ENCODE peak calls at places on chromosomes 5 and 9, in ten cellular contexts. One of them, this sample, is unnamed.
A peak's percentile ranks its signal among the peaks of the same experiment; 100 is the strongest.

GRCh38 chr9:113577525-113578261 is 114.2 kb downstream of the RGS3 start:
- DNase-seq in uterus: no peak
- DNase-seq in stimulated activated CD8-positive, alpha-beta memory T cell treated with anti-CD3 and anti-CD28 coated beads, Interleukin-4, amount 100 ng/mL, for 1 hour: no peak
- DNase-seq in right atrium auricular region: no peak
- DNase-seq in cardiac fibroblast: no peak
- DNase-seq in stimulated activated CD4-positive, alpha-beta T cell treated with anti-CD3 and anti-CD28 coated beads, Interleukin-12 subunit alpha, Interleukin-12 subunit beta, amount 100 ng/mL, for 24 hours: no peak
- DNase-seq in NCI-H1930: no peak
- DNase-seq in naive thymus-derived CD8-positive, alpha-beta T cell: no peak
- DNase-seq in CD8-positive, alpha-beta T cell: no peak
- DNase-seq in astrocyte of the cerebellum: no peak
- DNase-seq in this sample: no peak

GRCh38 chr9:26357803-26358339 is 534.7 kb downstream of the CAAP1 start:
- DNase-seq in uterus: no peak
- DNase-seq in stimulated activated CD8-positive, alpha-beta memory T cell treated with anti-CD3 and anti-CD28 coated beads, Interleukin-4, amount 100 ng/mL, for 1 hour: no peak
- DNase-seq in right atrium auricular region: no peak
- DNase-seq in cardiac fibroblast: no peak
- DNase-seq in stimulated activated CD4-positive, alpha-beta T cell treated with anti-CD3 and anti-CD28 coated beads, Interleukin-12 subunit alpha, Interleukin-12 subunit beta, amount 100 ng/mL, for 24 hours: no peak
- DNase-seq in NCI-H1930: no peak
- DNase-seq in naive thymus-derived CD8-positive, alpha-beta T cell: no peak
- DNase-seq in CD8-positive, alpha-beta T cell: no peak
- DNase-seq in astrocyte of the cerebellum: no peak
- DNase-seq in this sample: no peak

GRCh38 chr9:21674894-21675293 is 127.5 kb upstream of the MTAP start:
- DNase-seq in uterus: no peak
- DNase-seq in stimulated activated CD8-positive, alpha-beta memory T cell treated with anti-CD3 and anti-CD28 coated beads, Interleukin-4, amount 100 ng/mL, for 1 hour: no peak
- DNase-seq in right atrium auricular region: no peak
- DNase-seq in cardiac fibroblast: peak; percentile 65
- DNase-seq in stimulated activated CD4-positive, alpha-beta T cell treated with anti-CD3 and anti-CD28 coated beads, Interleukin-12 subunit alpha, Interleukin-12 subunit beta, amount 100 ng/mL, for 24 hours: no peak
- DNase-seq in NCI-H1930: no peak
- DNase-seq in naive thymus-derived CD8-positive, alpha-beta T cell: no peak
- DNase-seq in CD8-positive, alpha-beta T cell: no peak
- DNase-seq in astrocyte of the cerebellum: no peak
- DNase-seq in this sample: no peak

GRCh38 chr9:118985851-118986250 is 383.4 kb downstream of the BRINP1 start:
- DNase-seq in uterus: no peak
- DNase-seq in stimulated activated CD8-positive, alpha-beta memory T cell treated with anti-CD3 and anti-CD28 coated beads, Interleukin-4, amount 100 ng/mL, for 1 hour: no peak
- DNase-seq in right atrium auricular region: no peak
- DNase-seq in cardiac fibroblast: no peak
- DNase-seq in stimulated activated CD4-positive, alpha-beta T cell treated with anti-CD3 and anti-CD28 coated beads, Interleukin-12 subunit alpha, Interleukin-12 subunit beta, amount 100 ng/mL, for 24 hours: no peak
- DNase-seq in NCI-H1930: no peak
- DNase-seq in naive thymus-derived CD8-positive, alpha-beta T cell: no peak
- DNase-seq in CD8-positive, alpha-beta T cell: no peak
- DNase-seq in astrocyte of the cerebellum: no peak
- DNase-seq in this sample: no peak

GRCh38 chr9:114341991-114342390 is 12.3 kb downstream of the ORM2 start:
- DNase-seq in uterus: no peak
- DNase-seq in stimulated activated CD8-positive, alpha-beta memory T cell treated with anti-CD3 and anti-CD28 coated beads, Interleukin-4, amount 100 ng/mL, for 1 hour: no peak
- DNase-seq in right atrium auricular region: no peak
- DNase-seq in cardiac fibroblast: no peak
- DNase-seq in stimulated activated CD4-positive, alpha-beta T cell treated with anti-CD3 and anti-CD28 coated beads, Interleukin-12 subunit alpha, Interleukin-12 subunit beta, amount 100 ng/mL, for 24 hours: no peak
- DNase-seq in NCI-H1930: no peak
- DNase-seq in naive thymus-derived CD8-positive, alpha-beta T cell: no peak
- DNase-seq in CD8-positive, alpha-beta T cell: no peak
- DNase-seq in astrocyte of the cerebellum: no peak
- DNase-seq in this sample: no peak

GRCh38 chr9:127163409-127163808 is 41.0 kb upstream of the ANGPTL2 start:
- DNase-seq in uterus: no peak
- DNase-seq in stimulated activated CD8-positive, alpha-beta memory T cell treated with anti-CD3 and anti-CD28 coated beads, Interleukin-4, amount 100 ng/mL, for 1 hour: no peak
- DNase-seq in right atrium auricular region: no peak
- DNase-seq in cardiac fibroblast: peak; percentile 88
- DNase-seq in stimulated activated CD4-positive, alpha-beta T cell treated with anti-CD3 and anti-CD28 coated beads, Interleukin-12 subunit alpha, Interleukin-12 subunit beta, amount 100 ng/mL, for 24 hours: no peak
- DNase-seq in NCI-H1930: no peak
- DNase-seq in naive thymus-derived CD8-positive, alpha-beta T cell: no peak
- DNase-seq in CD8-positive, alpha-beta T cell: no peak
- DNase-seq in astrocyte of the cerebellum: no peak
- DNase-seq in this sample: no peak

GRCh38 chr5:96844476-96844990 is 31.8 kb upstream of the ERAP2 start:
- DNase-seq in uterus: no peak
- DNase-seq in stimulated activated CD8-positive, alpha-beta memory T cell treated with anti-CD3 and anti-CD28 coated beads, Interleukin-4, amount 100 ng/mL, for 1 hour: no peak
- DNase-seq in right atrium auricular region: no peak
- DNase-seq in cardiac fibroblast: no peak
- DNase-seq in stimulated activated CD4-positive, alpha-beta T cell treated with anti-CD3 and anti-CD28 coated beads, Interleukin-12 subunit alpha, Interleukin-12 subunit beta, amount 100 ng/mL, for 24 hours: no peak
- DNase-seq in NCI-H1930: no peak
- DNase-seq in naive thymus-derived CD8-positive, alpha-beta T cell: no peak
- DNase-seq in CD8-positive, alpha-beta T cell: no peak
- DNase-seq in astrocyte of the cerebellum: peak; percentile 70
- DNase-seq in this sample: no peak

GRCh38 chr9:112556497-112557085 is 70.0 kb downstream of the KIAA1958 start:
- DNase-seq in uterus: no peak
- DNase-seq in stimulated activated CD8-positive, alpha-beta memory T cell treated with anti-CD3 and anti-CD28 coated beads, Interleukin-4, amount 100 ng/mL, for 1 hour: no peak
- DNase-seq in right atrium auricular region: no peak
- DNase-seq in cardiac fibroblast: peak; percentile 38
- DNase-seq in stimulated activated CD4-positive, alpha-beta T cell treated with anti-CD3 and anti-CD28 coated beads, Interleukin-12 subunit alpha, Interleukin-12 subunit beta, amount 100 ng/mL, for 24 hours: no peak
- DNase-seq in NCI-H1930: no peak
- DNase-seq in naive thymus-derived CD8-positive, alpha-beta T cell: no peak
- DNase-seq in CD8-positive, alpha-beta T cell: no peak
- DNase-seq in astrocyte of the cerebellum: no peak
- DNase-seq in this sample: peak; percentile 61

GRCh38 chr5:158140120-158140778 is 281.3 kb upstream of the CLINT1 start:
- DNase-seq in uterus: peak; percentile 43
- DNase-seq in stimulated activated CD8-positive, alpha-beta memory T cell treated with anti-CD3 and anti-CD28 coated beads, Interleukin-4, amount 100 ng/mL, for 1 hour: no peak
- DNase-seq in right atrium auricular region: no peak
- DNase-seq in cardiac fibroblast: peak; percentile 26
- DNase-seq in stimulated activated CD4-positive, alpha-beta T cell treated with anti-CD3 and anti-CD28 coated beads, Interleukin-12 subunit alpha, Interleukin-12 subunit beta, amount 100 ng/mL, for 24 hours: no peak
- DNase-seq in NCI-H1930: no peak
- DNase-seq in naive thymus-derived CD8-positive, alpha-beta T cell: no peak
- DNase-seq in CD8-positive, alpha-beta T cell: no peak
- DNase-seq in astrocyte of the cerebellum: no peak
- DNase-seq in this sample: no peak

GRCh38 chr9:107627771-107628170 is 138.2 kb upstream of the KLF4 start:
- DNase-seq in uterus: no peak
- DNase-seq in stimulated activated CD8-positive, alpha-beta memory T cell treated with anti-CD3 and anti-CD28 coated beads, Interleukin-4, amount 100 ng/mL, for 1 hour: no peak
- DNase-seq in right atrium auricular region: no peak
- DNase-seq in cardiac fibroblast: no peak
- DNase-seq in stimulated activated CD4-positive, alpha-beta T cell treated with anti-CD3 and anti-CD28 coated beads, Interleukin-12 subunit alpha, Interleukin-12 subunit beta, amount 100 ng/mL, for 24 hours: no peak
- DNase-seq in NCI-H1930: no peak
- DNase-seq in naive thymus-derived CD8-positive, alpha-beta T cell: no peak
- DNase-seq in CD8-positive, alpha-beta T cell: no peak
- DNase-seq in astrocyte of the cerebellum: no peak
- DNase-seq in this sample: no peak

GRCh38 chr9:125942111-125942510 is 194.9 kb downstream of the PBX3 start:
- DNase-seq in uterus: no peak
- DNase-seq in stimulated activated CD8-positive, alpha-beta memory T cell treated with anti-CD3 and anti-CD28 coated beads, Interleukin-4, amount 100 ng/mL, for 1 hour: no peak
- DNase-seq in right atrium auricular region: no peak
- DNase-seq in cardiac fibroblast: peak; percentile 62
- DNase-seq in stimulated activated CD4-positive, alpha-beta T cell treated with anti-CD3 and anti-CD28 coated beads, Interleukin-12 subunit alpha, Interleukin-12 subunit beta, amount 100 ng/mL, for 24 hours: no peak
- DNase-seq in NCI-H1930: no peak
- DNase-seq in naive thymus-derived CD8-positive, alpha-beta T cell: no peak
- DNase-seq in CD8-positive, alpha-beta T cell: no peak
- DNase-seq in astrocyte of the cerebellum: no peak
- DNase-seq in this sample: no peak

GRCh38 chr9:111481885-111482636 is 2.1 kb downstream of the ECPAS start:
- DNase-seq in uterus: no peak
- DNase-seq in stimulated activated CD8-positive, alpha-beta memory T cell treated with anti-CD3 and anti-CD28 coated beads, Interleukin-4, amount 100 ng/mL, for 1 hour: no peak
- DNase-seq in right atrium auricular region: no peak
- DNase-seq in cardiac fibroblast: peak; percentile 51
- DNase-seq in stimulated activated CD4-positive, alpha-beta T cell treated with anti-CD3 and anti-CD28 coated beads, Interleukin-12 subunit alpha, Interleukin-12 subunit beta, amount 100 ng/mL, for 24 hours: no peak
- DNase-seq in NCI-H1930: no peak
- DNase-seq in naive thymus-derived CD8-positive, alpha-beta T cell: no peak
- DNase-seq in CD8-positive, alpha-beta T cell: no peak
- DNase-seq in astrocyte of the cerebellum: no peak
- DNase-seq in this sample: no peak

GRCh38 chr5:67538343-67538670 is 341.7 kb upstream of the CD180 start:
- DNase-seq in uterus: no peak
- DNase-seq in stimulated activated CD8-positive, alpha-beta memory T cell treated with anti-CD3 and anti-CD28 coated beads, Interleukin-4, amount 100 ng/mL, for 1 hour: no peak
- DNase-seq in right atrium auricular region: no peak
- DNase-seq in cardiac fibroblast: no peak
- DNase-seq in stimulated activated CD4-positive, alpha-beta T cell treated with anti-CD3 and anti-CD28 coated beads, Interleukin-12 subunit alpha, Interleukin-12 subunit beta, amount 100 ng/mL, for 24 hours: no peak
- DNase-seq in NCI-H1930: no peak
- DNase-seq in naive thymus-derived CD8-positive, alpha-beta T cell: no peak
- DNase-seq in CD8-positive, alpha-beta T cell: no peak
- DNase-seq in astrocyte of the cerebellum: no peak
- DNase-seq in this sample: no peak

GRCh38 chr9:5910413-5911057 is 19.8 kb downstream of the MLANA start:
- DNase-seq in uterus: no peak
- DNase-seq in stimulated activated CD8-positive, alpha-beta memory T cell treated with anti-CD3 and anti-CD28 coated beads, Interleukin-4, amount 100 ng/mL, for 1 hour: no peak
- DNase-seq in right atrium auricular region: no peak
- DNase-seq in cardiac fibroblast: peak; percentile 20
- DNase-seq in stimulated activated CD4-positive, alpha-beta T cell treated with anti-CD3 and anti-CD28 coated beads, Interleukin-12 subunit alpha, Interleukin-12 subunit beta, amount 100 ng/mL, for 24 hours: no peak
- DNase-seq in NCI-H1930: no peak
- DNase-seq in naive thymus-derived CD8-positive, alpha-beta T cell: no peak
- DNase-seq in CD8-positive, alpha-beta T cell: no peak
- DNase-seq in astrocyte of the cerebellum: no peak
- DNase-seq in this sample: no peak

GRCh38 chr5:146785065-146785464 is 93.5 kb downstream of the PPP2R2B start:
- DNase-seq in uterus: no peak
- DNase-seq in stimulated activated CD8-positive, alpha-beta memory T cell treated with anti-CD3 and anti-CD28 coated beads, Interleukin-4, amount 100 ng/mL, for 1 hour: no peak
- DNase-seq in right atrium auricular region: no peak
- DNase-seq in cardiac fibroblast: no peak
- DNase-seq in stimulated activated CD4-positive, alpha-beta T cell treated with anti-CD3 and anti-CD28 coated beads, Interleukin-12 subunit alpha, Interleukin-12 subunit beta, amount 100 ng/mL, for 24 hours: no peak
- DNase-seq in NCI-H1930: no peak
- DNase-seq in naive thymus-derived CD8-positive, alpha-beta T cell: no peak
- DNase-seq in CD8-positive, alpha-beta T cell: no peak
- DNase-seq in astrocyte of the cerebellum: no peak
- DNase-seq in this sample: no peak

GRCh38 chr5:147805030-147805454 is 22.5 kb upstream of the JAKMIP2 start:
- DNase-seq in uterus: no peak
- DNase-seq in stimulated activated CD8-positive, alpha-beta memory T cell treated with anti-CD3 and anti-CD28 coated beads, Interleukin-4, amount 100 ng/mL, for 1 hour: peak; percentile 27
- DNase-seq in right atrium auricular region: no peak
- DNase-seq in cardiac fibroblast: no peak
- DNase-seq in stimulated activated CD4-positive, alpha-beta T cell treated with anti-CD3 and anti-CD28 coated beads, Interleukin-12 subunit alpha, Interleukin-12 subunit beta, amount 100 ng/mL, for 24 hours: no peak
- DNase-seq in NCI-H1930: no peak
- DNase-seq in naive thymus-derived CD8-positive, alpha-beta T cell: no peak
- DNase-seq in CD8-positive, alpha-beta T cell: peak; percentile 35
- DNase-seq in astrocyte of the cerebellum: no peak
- DNase-seq in this sample: no peak

GRCh38 chr9:38680827-38681226 is 39.1 kb downstream of the FAM240B start:
- DNase-seq in uterus: no peak
- DNase-seq in stimulated activated CD8-positive, alpha-beta memory T cell treated with anti-CD3 and anti-CD28 coated beads, Interleukin-4, amount 100 ng/mL, for 1 hour: no peak
- DNase-seq in right atrium auricular region: no peak
- DNase-seq in cardiac fibroblast: no peak
- DNase-seq in stimulated activated CD4-positive, alpha-beta T cell treated with anti-CD3 and anti-CD28 coated beads, Interleukin-12 subunit alpha, Interleukin-12 subunit beta, amount 100 ng/mL, for 24 hours: no peak
- DNase-seq in NCI-H1930: no peak
- DNase-seq in naive thymus-derived CD8-positive, alpha-beta T cell: no peak
- DNase-seq in CD8-positive, alpha-beta T cell: no peak
- DNase-seq in astrocyte of the cerebellum: no peak
- DNase-seq in this sample: no peak

GRCh38 chr9:129458663-129459549 is 162.0 kb downstream of the C9orf50 start:
- DNase-seq in uterus: peak; percentile 70
- DNase-seq in stimulated activated CD8-positive, alpha-beta memory T cell treated with anti-CD3 and anti-CD28 coated beads, Interleukin-4, amount 100 ng/mL, for 1 hour: no peak
- DNase-seq in right atrium auricular region: no peak
- DNase-seq in cardiac fibroblast: no peak
- DNase-seq in stimulated activated CD4-positive, alpha-beta T cell treated with anti-CD3 and anti-CD28 coated beads, Interleukin-12 subunit alpha, Interleukin-12 subunit beta, amount 100 ng/mL, for 24 hours: no peak
- DNase-seq in NCI-H1930: no peak
- DNase-seq in naive thymus-derived CD8-positive, alpha-beta T cell: peak; percentile 44
- DNase-seq in CD8-positive, alpha-beta T cell: peak; percentile 47
- DNase-seq in astrocyte of the cerebellum: no peak
- DNase-seq in this sample: no peak

GRCh38 chr5:81579525-81579924 is 171.4 kb downstream of the SSBP2 start:
- DNase-seq in uterus: no peak
- DNase-seq in stimulated activated CD8-positive, alpha-beta memory T cell treated with anti-CD3 and anti-CD28 coated beads, Interleukin-4, amount 100 ng/mL, for 1 hour: no peak
- DNase-seq in right atrium auricular region: no peak
- DNase-seq in cardiac fibroblast: peak; percentile 33
- DNase-seq in stimulated activated CD4-positive, alpha-beta T cell treated with anti-CD3 and anti-CD28 coated beads, Interleukin-12 subunit alpha, Interleukin-12 subunit beta, amount 100 ng/mL, for 24 hours: no peak
- DNase-seq in NCI-H1930: no peak
- DNase-seq in naive thymus-derived CD8-positive, alpha-beta T cell: no peak
- DNase-seq in CD8-positive, alpha-beta T cell: no peak
- DNase-seq in astrocyte of the cerebellum: peak; percentile 4
- DNase-seq in this sample: no peak

GRCh38 chr5:67577424-67577823 is 380.8 kb upstream of the CD180 start:
- DNase-seq in uterus: no peak
- DNase-seq in stimulated activated CD8-positive, alpha-beta memory T cell treated with anti-CD3 and anti-CD28 coated beads, Interleukin-4, amount 100 ng/mL, for 1 hour: no peak
- DNase-seq in right atrium auricular region: no peak
- DNase-seq in cardiac fibroblast: peak; percentile 57
- DNase-seq in stimulated activated CD4-positive, alpha-beta T cell treated with anti-CD3 and anti-CD28 coated beads, Interleukin-12 subunit alpha, Interleukin-12 subunit beta, amount 100 ng/mL, for 24 hours: no peak
- DNase-seq in NCI-H1930: no peak
- DNase-seq in naive thymus-derived CD8-positive, alpha-beta T cell: no peak
- DNase-seq in CD8-positive, alpha-beta T cell: no peak
- DNase-seq in astrocyte of the cerebellum: peak; percentile 60
- DNase-seq in this sample: peak; percentile 86

GRCh38 chr9:21527579-21527978 is 45.5 kb upstream of the IFNE start:
- DNase-seq in uterus: no peak
- DNase-seq in stimulated activated CD8-positive, alpha-beta memory T cell treated with anti-CD3 and anti-CD28 coated beads, Interleukin-4, amount 100 ng/mL, for 1 hour: no peak
- DNase-seq in right atrium auricular region: no peak
- DNase-seq in cardiac fibroblast: no peak
- DNase-seq in stimulated activated CD4-positive, alpha-beta T cell treated with anti-CD3 and anti-CD28 coated beads, Interleukin-12 subunit alpha, Interleukin-12 subunit beta, amount 100 ng/mL, for 24 hours: no peak
- DNase-seq in NCI-H1930: no peak
- DNase-seq in naive thymus-derived CD8-positive, alpha-beta T cell: no peak
- DNase-seq in CD8-positive, alpha-beta T cell: no peak
- DNase-seq in astrocyte of the cerebellum: no peak
- DNase-seq in this sample: no peak

GRCh38 chr5:32029291-32029690 is 144.8 kb downstream of the GOLPH3 start:
- DNase-seq in uterus: no peak
- DNase-seq in stimulated activated CD8-positive, alpha-beta memory T cell treated with anti-CD3 and anti-CD28 coated beads, Interleukin-4, amount 100 ng/mL, for 1 hour: no peak
- DNase-seq in right atrium auricular region: no peak
- DNase-seq in cardiac fibroblast: peak; percentile 62
- DNase-seq in stimulated activated CD4-positive, alpha-beta T cell treated with anti-CD3 and anti-CD28 coated beads, Interleukin-12 subunit alpha, Interleukin-12 subunit beta, amount 100 ng/mL, for 24 hours: no peak
- DNase-seq in NCI-H1930: no peak
- DNase-seq in naive thymus-derived CD8-positive, alpha-beta T cell: no peak
- DNase-seq in CD8-positive, alpha-beta T cell: no peak
- DNase-seq in astrocyte of the cerebellum: no peak
- DNase-seq in this sample: no peak

GRCh38 chr9:79116709-79117108 is 455.1 kb upstream of the TLE4 start:
- DNase-seq in uterus: no peak
- DNase-seq in stimulated activated CD8-positive, alpha-beta memory T cell treated with anti-CD3 and anti-CD28 coated beads, Interleukin-4, amount 100 ng/mL, for 1 hour: no peak
- DNase-seq in right atrium auricular region: no peak
- DNase-seq in cardiac fibroblast: no peak
- DNase-seq in stimulated activated CD4-positive, alpha-beta T cell treated with anti-CD3 and anti-CD28 coated beads, Interleukin-12 subunit alpha, Interleukin-12 subunit beta, amount 100 ng/mL, for 24 hours: no peak
- DNase-seq in NCI-H1930: no peak
- DNase-seq in naive thymus-derived CD8-positive, alpha-beta T cell: no peak
- DNase-seq in CD8-positive, alpha-beta T cell: no peak
- DNase-seq in astrocyte of the cerebellum: no peak
- DNase-seq in this sample: no peak

GRCh38 chr5:34591723-34592122 is 64.4 kb upstream of the RAI14 start:
- DNase-seq in uterus: no peak
- DNase-seq in stimulated activated CD8-positive, alpha-beta memory T cell treated with anti-CD3 and anti-CD28 coated beads, Interleukin-4, amount 100 ng/mL, for 1 hour: no peak
- DNase-seq in right atrium auricular region: no peak
- DNase-seq in cardiac fibroblast: no peak
- DNase-seq in stimulated activated CD4-positive, alpha-beta T cell treated with anti-CD3 and anti-CD28 coated beads, Interleukin-12 subunit alpha, Interleukin-12 subunit beta, amount 100 ng/mL, for 24 hours: no peak
- DNase-seq in NCI-H1930: no peak
- DNase-seq in naive thymus-derived CD8-positive, alpha-beta T cell: no peak
- DNase-seq in CD8-positive, alpha-beta T cell: no peak
- DNase-seq in astrocyte of the cerebellum: no peak
- DNase-seq in this sample: no peak

GRCh38 chr5:14676320-14676719 is 11.8 kb downstream of the OTULIN start:
- DNase-seq in uterus: no peak
- DNase-seq in stimulated activated CD8-positive, alpha-beta memory T cell treated with anti-CD3 and anti-CD28 coated beads, Interleukin-4, amount 100 ng/mL, for 1 hour: no peak
- DNase-seq in right atrium auricular region: no peak
- DNase-seq in cardiac fibroblast: peak; percentile 70
- DNase-seq in stimulated activated CD4-positive, alpha-beta T cell treated with anti-CD3 and anti-CD28 coated beads, Interleukin-12 subunit alpha, Interleukin-12 subunit beta, amount 100 ng/mL, for 24 hours: no peak
- DNase-seq in NCI-H1930: no peak
- DNase-seq in naive thymus-derived CD8-positive, alpha-beta T cell: no peak
- DNase-seq in CD8-positive, alpha-beta T cell: peak; percentile 42
- DNase-seq in astrocyte of the cerebellum: no peak
- DNase-seq in this sample: no peak

GRCh38 chr5:55241756-55242155 is 8.3 kb upstream of the CCNO start:
- DNase-seq in uterus: no peak
- DNase-seq in stimulated activated CD8-positive, alpha-beta memory T cell treated with anti-CD3 and anti-CD28 coated beads, Interleukin-4, amount 100 ng/mL, for 1 hour: no peak
- DNase-seq in right atrium auricular region: no peak
- DNase-seq in cardiac fibroblast: no peak
- DNase-seq in stimulated activated CD4-positive, alpha-beta T cell treated with anti-CD3 and anti-CD28 coated beads, Interleukin-12 subunit alpha, Interleukin-12 subunit beta, amount 100 ng/mL, for 24 hours: no peak
- DNase-seq in NCI-H1930: no peak
- DNase-seq in naive thymus-derived CD8-positive, alpha-beta T cell: no peak
- DNase-seq in CD8-positive, alpha-beta T cell: no peak
- DNase-seq in astrocyte of the cerebellum: no peak
- DNase-seq in this sample: no peak

GRCh38 chr9:134293576-134294227 is 32.6 kb upstream of the RXRA start:
- DNase-seq in uterus: peak; percentile 38
- DNase-seq in stimulated activated CD8-positive, alpha-beta memory T cell treated with anti-CD3 and anti-CD28 coated beads, Interleukin-4, amount 100 ng/mL, for 1 hour: no peak
- DNase-seq in right atrium auricular region: no peak
- DNase-seq in cardiac fibroblast: no peak
- DNase-seq in stimulated activated CD4-positive, alpha-beta T cell treated with anti-CD3 and anti-CD28 coated beads, Interleukin-12 subunit alpha, Interleukin-12 subunit beta, amount 100 ng/mL, for 24 hours: no peak
- DNase-seq in NCI-H1930: no peak
- DNase-seq in naive thymus-derived CD8-positive, alpha-beta T cell: no peak
- DNase-seq in CD8-positive, alpha-beta T cell: no peak
- DNase-seq in astrocyte of the cerebellum: no peak
- DNase-seq in this sample: no peak

GRCh38 chr9:109109962-109110325 is 9.8 kb downstream of the TMEM245 start:
- DNase-seq in uterus: no peak
- DNase-seq in stimulated activated CD8-positive, alpha-beta memory T cell treated with anti-CD3 and anti-CD28 coated beads, Interleukin-4, amount 100 ng/mL, for 1 hour: no peak
- DNase-seq in right atrium auricular region: no peak
- DNase-seq in cardiac fibroblast: peak; percentile 20
- DNase-seq in stimulated activated CD4-positive, alpha-beta T cell treated with anti-CD3 and anti-CD28 coated beads, Interleukin-12 subunit alpha, Interleukin-12 subunit beta, amount 100 ng/mL, for 24 hours: no peak
- DNase-seq in NCI-H1930: no peak
- DNase-seq in naive thymus-derived CD8-positive, alpha-beta T cell: no peak
- DNase-seq in CD8-positive, alpha-beta T cell: no peak
- DNase-seq in astrocyte of the cerebellum: no peak
- DNase-seq in this sample: no peak